ENCODE peak calls at places on chromosomes 2 and 18, in seven cellular contexts. X, N, F, Q, Z, E and G are unnamed samples.

GRCh38 chr2:140990416-140990815 is 1140.4 kb downstream of the LRP1B start:
- DNase-seq in E (no peak), F (peak), X (no peak), N (peak), Q (no peak), Z (peak), G (no peak)

GRCh38 chr2:189379731-189380261 is 61.5 kb upstream of the WDR75 start:
- DNase-seq in N (peak), E (no peak), F (peak), Q (no peak), X (no peak), Z (peak), G (no peak)

GRCh38 chr2:2507471-2507997 is 176.5 kb upstream of the MYT1L start:
- DNase-seq in Q (no peak), E (no peak), F (no peak), Z (no peak), X (peak), N (peak), G (no peak)

GRCh38 chr2:38037325-38037724 is 38.6 kb downstream of the CYP1B1 start:
- DNase-seq in E (no peak), F (no peak), N (no peak), X (no peak), Z (no peak), Q (no peak), G (no peak)

GRCh38 chr2:165877565-165878550 is 75.7 kb downstream of the TTC21B start:
- DNase-seq in N (peak), Z (peak), X (no peak), F (no peak), Q (peak), E (no peak), G (no peak)

GRCh38 chr2:46878886-46879285 is 36.7 kb downstream of the MCFD2 start:
- DNase-seq in Q (no peak), X (peak), E (no peak), F (no peak), Z (peak), N (peak), G (no peak)

GRCh38 chr2:216636570-216637450 is 3.6 kb downstream of the IGFBP2 start:
- DNase-seq in Z (peak), E (peak), X (no peak), Q (peak), F (peak), N (peak), G (peak)

GRCh38 chr2:144914622-144915230 is 394.8 kb upstream of the ZEB2 start:
- DNase-seq in N (peak), F (peak), E (no peak), X (no peak), Z (peak), Q (no peak), G (no peak)

GRCh38 chr2:219736196-219736595 is 108.8 kb downstream of the SLC4A3 start:
- DNase-seq in Z (peak), X (no peak), N (peak), E (peak), Q (peak), F (peak), G (peak)

GRCh38 chr2:64537991-64538390 is 13.9 kb downstream of the AFTPH start:
- DNase-seq in F (peak), N (peak), Q (no peak), X (no peak), Z (peak), E (no peak), G (no peak)

GRCh38 chr2:235347691-235348090 is 146.2 kb upstream of the AGAP1 start:
- DNase-seq in E (peak), X (no peak), N (peak), F (peak), Q (no peak), Z (peak), G (no peak)

GRCh38 chr2:58006256-58006951 is 40.2 kb upstream of the VRK2 start:
- DNase-seq in Z (no peak), F (no peak), X (no peak), N (peak), E (no peak), Q (no peak), G (no peak)

GRCh38 chr2:206482123-206482522 is 38.8 kb downstream of the ADAM23 start:
- DNase-seq in E (peak), N (no peak), Q (no peak), Z (peak), F (peak), X (no peak), G (no peak)

GRCh38 chr2:215486973-215487372 is 51.1 kb upstream of the FN1 start:
- DNase-seq in X (no peak), N (no peak), F (no peak), E (no peak), Z (no peak), Q (peak), G (no peak)

GRCh38 chr2:100397117-100397860 is 20.2 kb downstream of the CHST10 start:
- DNase-seq in N (no peak), Q (no peak), Z (peak), X (no peak), F (no peak), E (no peak), G (no peak)

GRCh38 chr2:98347298-98348065 is 1.2 kb downstream of the CNGA3 start:
- DNase-seq in Q (no peak), E (no peak), X (no peak), F (no peak), N (peak), Z (no peak), G (no peak)

GRCh38 chr2:216713691-216714411 is 18.5 kb upstream of the IGFBP5 start:
- DNase-seq in F (peak), Z (peak), N (peak), Q (no peak), E (no peak), X (peak), G (no peak)

GRCh38 chr2:189836644-189837043 is 52.4 kb downstream of the PMS1 start:
- DNase-seq in N (peak), X (no peak), Q (no peak), F (peak), E (no peak), Z (peak), G (no peak)

GRCh38 chr2:241620419-241620769 is 16.6 kb downstream of the THAP4 start:
- DNase-seq in E (no peak), Q (peak), X (no peak), N (no peak), Z (no peak), F (no peak), G (no peak)

GRCh38 chr2:88843651-88844050 is 152.2 kb downstream of the RPIA start:
- DNase-seq in N (no peak), Z (no peak), E (no peak), Q (no peak), F (no peak), X (no peak), G (no peak)

GRCh38 chr2:172119089-172119488 is 16.4 kb upstream of the DLX2 start:
- DNase-seq in F (peak), E (no peak), Q (peak), X (no peak), Z (peak), N (peak), G (no peak)

GRCh38 chr18:25175558-25175957 is 176.4 kb downstream of the ZNF521 start:
- DNase-seq in X (no peak), N (no peak), F (no peak), Q (no peak), Z (no peak), E (no peak), G (no peak)